ENCODE peak calls at places on chromosomes 4 and X, in nine cellular contexts. W, C, J, Y, T, B, N, Z and S are unnamed samples.

GRCh38 chr4:128812360-128812958 is 3.0 kb downstream of the JADE1 start:
- DNase-seq in W (no peak), C (no peak), J (no peak), Y (no peak), T (peak), B (no peak), N (peak), Z (peak), S (peak)

GRCh38 chr4:915595-915994 is 16.5 kb downstream of the GAK start:
- DNase-seq in W (no peak), C (no peak), J (no peak), Y (no peak), T (no peak), B (no peak), N (peak), Z (no peak), S (no peak)

GRCh38 chr4:69408451-69408850 is 87.3 kb downstream of the UGT2B4 start:
- DNase-seq in W (no peak), C (no peak), J (no peak), Y (no peak), T (no peak), B (no peak), N (no peak), Z (no peak), S (no peak)

GRCh38 chr4:35772291-35772690 is 472.0 kb downstream of the ARAP2 start:
- DNase-seq in W (no peak), C (no peak), J (no peak), Y (no peak), T (no peak), B (no peak), N (peak), Z (no peak), S (no peak)

GRCh38 chr4:88979292-88979691 is 77.7 kb downstream of the FAM13A start:
- DNase-seq in W (no peak), C (no peak), J (no peak), Y (no peak), T (no peak), B (no peak), N (no peak), Z (no peak), S (no peak)

GRCh38 chr4:6005175-6005574 is 13.1 kb downstream of the C4orf50 start:
- DNase-seq in W (no peak), C (no peak), J (no peak), Y (no peak), T (no peak), B (no peak), N (no peak), Z (no peak), S (no peak)

GRCh38 chrX:13341491-13342101 is 21.7 kb upstream of the ATXN3L start:
- DNase-seq in W (no peak), C (no peak), J (no peak), Y (no peak), T (no peak), B (no peak), N (peak), Z (no peak), S (no peak)

GRCh38 chrX:39773923-39774803 is 323.6 kb downstream of the BCOR start:
- DNase-seq in W (no peak), C (no peak), J (no peak), Y (no peak), T (no peak), B (no peak), N (peak), Z (no peak), S (no peak)

GRCh38 chr4:155207534-155208257 is 740 bp upstream of the NPY2R start:
- DNase-seq in W (no peak), C (no peak), J (no peak), Y (no peak), T (peak), B (no peak), N (peak), Z (no peak), S (no peak)

GRCh38 chr4:7984286-7984925 is 44.7 kb upstream of the AFAP1 start:
- DNase-seq in W (no peak), C (no peak), J (no peak), Y (peak), T (no peak), B (no peak), N (no peak), Z (no peak), S (no peak)

GRCh38 chrX:134933248-134933647 is 57.5 kb upstream of the SMIM10 start:
- DNase-seq in W (no peak), C (no peak), J (no peak), Y (no peak), T (no peak), B (no peak), N (no peak), Z (no peak), S (no peak)

GRCh38 chrX:85084770-85085393 is 81.2 kb downstream of the APOOL start:
- DNase-seq in W (no peak), C (no peak), J (no peak), Y (no peak), T (peak), B (peak), N (peak), Z (no peak), S (no peak)

GRCh38 chr4:77073106-77073858 is 2.5 kb downstream of the CCNI start:
- DNase-seq in W (no peak), C (no peak), J (no peak), Y (no peak), T (peak), B (no peak), N (peak), Z (no peak), S (no peak)

GRCh38 chr4:116357758-116358157 is 727.6 kb downstream of the TRAM1L1 start:
- DNase-seq in W (no peak), C (no peak), J (no peak), Y (no peak), T (no peak), B (no peak), N (peak), Z (peak), S (no peak)

GRCh38 chrX:103779156-103779555 is 2.5 kb downstream of the PLP1 start:
- DNase-seq in W (no peak), C (no peak), J (no peak), Y (no peak), T (no peak), B (no peak), N (peak), Z (no peak), S (no peak)

GRCh38 chr4:38983756-38984647 is 48.2 kb downstream of the TMEM156 start:
- DNase-seq in W (no peak), C (no peak), J (no peak), Y (no peak), T (no peak), B (peak), N (peak), Z (no peak), S (no peak)

GRCh38 chrX:119218198-119218597 is 17.9 kb upstream of the PGRMC1 start:
- DNase-seq in W (no peak), C (no peak), J (no peak), Y (no peak), T (peak), B (no peak), N (peak), Z (no peak), S (no peak)

GRCh38 chrX:138723301-138723700 is 11.8 kb upstream of the FGF13 start:
- DNase-seq in W (no peak), C (no peak), J (no peak), Y (no peak), T (no peak), B (no peak), N (no peak), Z (no peak), S (no peak)

GRCh38 chr4:123832173-123833026 is 435.8 kb downstream of the SPRY1 start:
- DNase-seq in W (no peak), C (no peak), J (no peak), Y (peak), T (no peak), B (peak), N (peak), Z (no peak), S (peak)

GRCh38 chrX:104315555-104315954 is 60.8 kb upstream of the ESX1 start:
- DNase-seq in W (no peak), C (no peak), J (no peak), Y (no peak), T (peak), B (no peak), N (peak), Z (no peak), S (no peak)

GRCh38 chr4:8706221-8707044 is 113.9 kb downstream of the CPZ start:
- DNase-seq in W (no peak), C (no peak), J (no peak), Y (no peak), T (no peak), B (no peak), N (no peak), Z (no peak), S (peak)

GRCh38 chr4:30714408-30715031 is 5.6 kb upstream of the PCDH7 start:
- DNase-seq in W (no peak), C (no peak), J (no peak), Y (peak), T (peak), B (no peak), N (peak), Z (no peak), S (no peak)

GRCh38 chrX:106467422-106467821 is 144.4 kb upstream of the RADX start:
- DNase-seq in W (no peak), C (no peak), J (no peak), Y (no peak), T (no peak), B (no peak), N (no peak), Z (no peak), S (no peak)

GRCh38 chr4:56981795-56982201 is 3.1 kb downstream of the POLR2B start:
- DNase-seq in W (no peak), C (no peak), J (no peak), Y (no peak), T (no peak), B (no peak), N (peak), Z (no peak), S (no peak)

GRCh38 chr4:152606800-152607577 is 71.1 kb upstream of the FBXW7 start:
- DNase-seq in W (no peak), C (no peak), J (no peak), Y (no peak), T (peak), B (no peak), N (no peak), Z (no peak), S (no peak)

GRCh38 chr4:142428715-142429114 is 417.4 kb downstream of the INPP4B start:
- DNase-seq in W (no peak), C (no peak), J (no peak), Y (no peak), T (no peak), B (no peak), N (no peak), Z (no peak), S (no peak)

GRCh38 chr4:3217266-3217665 is 31.7 kb upstream of the MSANTD1 start:
- DNase-seq in W (no peak), C (no peak), J (no peak), Y (no peak), T (no peak), B (no peak), N (no peak), Z (no peak), S (no peak)

GRCh38 chrX:109740076-109740809 is 7.2 kb upstream of the ACSL4 start:
- DNase-seq in W (no peak), C (no peak), J (no peak), Y (no peak), T (no peak), B (no peak), N (peak), Z (no peak), S (no peak)

GRCh38 chrX:108834036-108834435 is 97.7 kb upstream of the IRS4 start:
- DNase-seq in W (no peak), C (no peak), J (no peak), Y (no peak), T (no peak), B (no peak), N (no peak), Z (no peak), S (no peak)

GRCh38 chr4:151291485-151291884 is 14.5 kb downstream of the PRSS48 start:
- DNase-seq in W (no peak), C (no peak), J (no peak), Y (no peak), T (no peak), B (no peak), N (no peak), Z (no peak), S (no peak)